ENCODE peak calls at places on chromosomes 4 and X, in five cellular contexts. One of them, this sample, is unnamed.

GRCh38 chr4:138671606-138672084 is 343.9 kb upstream of the NOCT start:
- DNase-seq in germinal center: no peak
- DNase-seq in ovary: no peak
- DNase-seq in kidney tubule cell: no peak
- DNase-seq in effector CD4-positive, alpha-beta T cell: no peak
- DNase-seq in this sample: no peak

GRCh38 chrX:109327271-109327670 is 154.6 kb downstream of the GUCY2F start:
- DNase-seq in germinal center: no peak
- DNase-seq in ovary: no peak
- DNase-seq in kidney tubule cell: no peak
- DNase-seq in effector CD4-positive, alpha-beta T cell: no peak
- DNase-seq in this sample: no peak

GRCh38 chr4:108148316-108148715 is 20.4 kb downstream of the LEF1 start:
- DNase-seq in germinal center: no peak
- DNase-seq in ovary: no peak
- DNase-seq in kidney tubule cell: no peak
- DNase-seq in effector CD4-positive, alpha-beta T cell: peak
- DNase-seq in this sample: no peak

GRCh38 chr4:41693629-41694028 is 54.9 kb downstream of the PHOX2B start:
- DNase-seq in germinal center: no peak
- DNase-seq in ovary: no peak
- DNase-seq in kidney tubule cell: peak
- DNase-seq in effector CD4-positive, alpha-beta T cell: no peak
- DNase-seq in this sample: no peak

GRCh38 chrX:155148724-155149537 is 67.3 kb upstream of the VBP1 start:
- DNase-seq in germinal center: peak
- DNase-seq in ovary: no peak
- DNase-seq in kidney tubule cell: peak
- DNase-seq in effector CD4-positive, alpha-beta T cell: no peak
- DNase-seq in this sample: peak

GRCh38 chr4:121339307-121339706 is 41.5 kb downstream of the QRFPR start:
- DNase-seq in germinal center: no peak
- DNase-seq in ovary: no peak
- DNase-seq in kidney tubule cell: no peak
- DNase-seq in effector CD4-positive, alpha-beta T cell: no peak
- DNase-seq in this sample: no peak

GRCh38 chr4:46266106-46266505 is 123.8 kb downstream of the GABRA2 start:
- DNase-seq in germinal center: no peak
- DNase-seq in ovary: no peak
- DNase-seq in kidney tubule cell: no peak
- DNase-seq in effector CD4-positive, alpha-beta T cell: no peak
- DNase-seq in this sample: no peak

GRCh38 chrX:118182050-118182449 is 65.4 kb upstream of the KLHL13 start:
- DNase-seq in germinal center: no peak
- DNase-seq in ovary: no peak
- DNase-seq in kidney tubule cell: peak
- DNase-seq in effector CD4-positive, alpha-beta T cell: no peak
- DNase-seq in this sample: no peak

GRCh38 chr4:38905657-38906398 is 38.2 kb downstream of the FAM114A1 start:
- DNase-seq in germinal center: no peak
- DNase-seq in ovary: peak
- DNase-seq in kidney tubule cell: no peak
- DNase-seq in effector CD4-positive, alpha-beta T cell: no peak
- DNase-seq in this sample: no peak

GRCh38 chr4:186942745-186943606 is 219.3 kb upstream of the FAT1 start:
- DNase-seq in germinal center: no peak
- DNase-seq in ovary: peak
- DNase-seq in kidney tubule cell: peak
- DNase-seq in effector CD4-positive, alpha-beta T cell: no peak
- DNase-seq in this sample: no peak

GRCh38 chrX:154327026-154327820 is 31.6 kb downstream of the TKTL1 start:
- DNase-seq in germinal center: no peak
- DNase-seq in ovary: no peak
- DNase-seq in kidney tubule cell: no peak
- DNase-seq in effector CD4-positive, alpha-beta T cell: peak
- DNase-seq in this sample: no peak

GRCh38 chr4:72969957-72970356 is 99.6 kb downstream of the COX18 start:
- DNase-seq in germinal center: no peak
- DNase-seq in ovary: no peak
- DNase-seq in kidney tubule cell: no peak
- DNase-seq in effector CD4-positive, alpha-beta T cell: no peak
- DNase-seq in this sample: no peak

GRCh38 chr4:75920327-75920726 is 18.1 kb upstream of the PPEF2 start:
- DNase-seq in germinal center: no peak
- DNase-seq in ovary: no peak
- DNase-seq in kidney tubule cell: no peak
- DNase-seq in effector CD4-positive, alpha-beta T cell: no peak
- DNase-seq in this sample: no peak

GRCh38 chr4:111215755-111216154 is 592.9 kb upstream of the PITX2 start:
- DNase-seq in germinal center: no peak
- DNase-seq in ovary: no peak
- DNase-seq in kidney tubule cell: no peak
- DNase-seq in effector CD4-positive, alpha-beta T cell: no peak
- DNase-seq in this sample: no peak

GRCh38 chrX:39809326-39809725 is 288.4 kb downstream of the BCOR start:
- DNase-seq in germinal center: no peak
- DNase-seq in ovary: no peak
- DNase-seq in kidney tubule cell: peak
- DNase-seq in effector CD4-positive, alpha-beta T cell: no peak
- DNase-seq in this sample: no peak

GRCh38 chr4:161256716-161257115 is 907.1 kb downstream of the FSTL5 start:
- DNase-seq in germinal center: no peak
- DNase-seq in ovary: no peak
- DNase-seq in kidney tubule cell: no peak
- DNase-seq in effector CD4-positive, alpha-beta T cell: no peak
- DNase-seq in this sample: no peak

GRCh38 chr4:186792994-186793393 is 69.3 kb upstream of the FAT1 start:
- DNase-seq in germinal center: no peak
- DNase-seq in ovary: no peak
- DNase-seq in kidney tubule cell: no peak
- DNase-seq in effector CD4-positive, alpha-beta T cell: no peak
- DNase-seq in this sample: no peak

GRCh38 chrX:40174594-40175415 is 77.0 kb upstream of the BCOR start:
- DNase-seq in germinal center: no peak
- DNase-seq in ovary: peak
- DNase-seq in kidney tubule cell: peak
- DNase-seq in effector CD4-positive, alpha-beta T cell: no peak
- DNase-seq in this sample: no peak

GRCh38 chr4:26081795-26082498 is 167.9 kb downstream of the SMIM20 start:
- DNase-seq in germinal center: peak
- DNase-seq in ovary: no peak
- DNase-seq in kidney tubule cell: peak
- DNase-seq in effector CD4-positive, alpha-beta T cell: no peak
- DNase-seq in this sample: no peak

GRCh38 chr4:33482773-33483172 is 2761.5 kb downstream of the ARAP2 start:
- DNase-seq in germinal center: no peak
- DNase-seq in ovary: no peak
- DNase-seq in kidney tubule cell: no peak
- DNase-seq in effector CD4-positive, alpha-beta T cell: no peak
- DNase-seq in this sample: no peak

GRCh38 chr4:169122405-169122804 is 112.3 kb upstream of the CBR4 start:
- DNase-seq in germinal center: no peak
- DNase-seq in ovary: no peak
- DNase-seq in kidney tubule cell: no peak
- DNase-seq in effector CD4-positive, alpha-beta T cell: no peak
- DNase-seq in this sample: no peak

GRCh38 chrX:104281564-104281963 is 26.8 kb upstream of the ESX1 start:
- DNase-seq in germinal center: no peak
- DNase-seq in ovary: no peak
- DNase-seq in kidney tubule cell: no peak
- DNase-seq in effector CD4-positive, alpha-beta T cell: no peak
- DNase-seq in this sample: no peak

GRCh38 chrX:98523026-98523425 is 1639.3 kb downstream of the RPA4 start:
- DNase-seq in germinal center: no peak
- DNase-seq in ovary: no peak
- DNase-seq in kidney tubule cell: no peak
- DNase-seq in effector CD4-positive, alpha-beta T cell: no peak
- DNase-seq in this sample: no peak

GRCh38 chr4:16692493-16692892 is 206.0 kb downstream of the LDB2 start:
- DNase-seq in germinal center: no peak
- DNase-seq in ovary: no peak
- DNase-seq in kidney tubule cell: no peak
- DNase-seq in effector CD4-positive, alpha-beta T cell: no peak
- DNase-seq in this sample: no peak

GRCh38 chrX:24682739-24683432 is 10.8 kb upstream of the POLA1 start:
- DNase-seq in germinal center: no peak
- DNase-seq in ovary: no peak
- DNase-seq in kidney tubule cell: no peak
- DNase-seq in effector CD4-positive, alpha-beta T cell: no peak
- DNase-seq in this sample: no peak

GRCh38 chr4:5956285-5957021 is 61.8 kb downstream of the C4orf50 start:
- DNase-seq in germinal center: no peak
- DNase-seq in ovary: peak
- DNase-seq in kidney tubule cell: peak
- DNase-seq in effector CD4-positive, alpha-beta T cell: no peak
- DNase-seq in this sample: no peak

GRCh38 chrX:107272431-107272921 is 66.1 kb downstream of the DNAAF6 start:
- DNase-seq in germinal center: peak
- DNase-seq in ovary: peak
- DNase-seq in kidney tubule cell: peak
- DNase-seq in effector CD4-positive, alpha-beta T cell: no peak
- DNase-seq in this sample: no peak

GRCh38 chr4:73662709-73663546 is 42.7 kb upstream of the RASSF6 start:
- DNase-seq in germinal center: peak
- DNase-seq in ovary: no peak
- DNase-seq in kidney tubule cell: peak
- DNase-seq in effector CD4-positive, alpha-beta T cell: no peak
- DNase-seq in this sample: no peak

GRCh38 chr4:80173387-80173786 is 23.9 kb upstream of the PRDM8 start:
- DNase-seq in germinal center: no peak
- DNase-seq in ovary: no peak
- DNase-seq in kidney tubule cell: peak
- DNase-seq in effector CD4-positive, alpha-beta T cell: peak
- DNase-seq in this sample: peak

This sample was measured in effector memory CD8-positive, alpha-beta T cell.